ENCODE peak calls at places on chromosomes 7 and 10, in eight cellular contexts. J is IMR-90; E is H9; L is prostate gland; A is heart left ventricle; R is CD8-positive, alpha-beta T cell; U is fibroblast of the aortic adventitia; S is breast epithelium. M is an unnamed sample.

GRCh38 chr10:2772791-2773644 is 294.3 kb upstream of the PFKP start:
- DNase-seq in S (no peak), U (no peak), A (peak), E (no peak), L (no peak), R (no peak), J (no peak), M (no peak)

GRCh38 chr10:31554556-31554955 is 235.5 kb downstream of the ZEB1 start:
- DNase-seq in L (no peak), J (peak), A (no peak), S (no peak), R (no peak), E (no peak), U (peak), M (no peak)

GRCh38 chr7:38311329-38311937 is 38.0 kb upstream of the TARP start:
- DNase-seq in U (no peak), J (no peak), E (no peak), A (peak), L (no peak), R (no peak), S (no peak), M (no peak)

GRCh38 chr7:3805151-3805550 is 504.1 kb downstream of the SDK1 start:
- DNase-seq in J (peak), E (no peak), R (no peak), A (no peak), L (no peak), U (no peak), S (no peak), M (no peak)

GRCh38 chr7:30510124-30511074 is 5.8 kb upstream of the GGCT start:
- DNase-seq in E (no peak), A (no peak), J (peak), R (no peak), U (peak), S (no peak), L (no peak), M (no peak)

GRCh38 chr10:43846187-43846680 is 197.6 kb upstream of the ZNF32 start:
- DNase-seq in R (peak), J (peak), L (no peak), U (peak), S (no peak), E (no peak), A (peak), M (no peak)

GRCh38 chr7:4042402-4042801 is 639.7 kb upstream of the FOXK1 start:
- DNase-seq in R (no peak), A (no peak), J (no peak), S (no peak), U (no peak), L (no peak), E (no peak), M (no peak)

GRCh38 chr10:52318136-52318810 is 4.2 kb downstream of the DKK1 start:
- DNase-seq in S (no peak), R (no peak), L (no peak), J (peak), U (peak), E (no peak), A (no peak), M (no peak)

GRCh38 chr7:64875258-64875657 is 27.8 kb upstream of the ZNF273 start:
- DNase-seq in L (no peak), S (no peak), J (no peak), E (no peak), U (no peak), R (no peak), A (no peak), M (no peak)

GRCh38 chr10:58264780-58265179 is 2.9 kb downstream of the IPMK start:
- DNase-seq in S (no peak), U (no peak), A (no peak), J (no peak), E (no peak), L (no peak), R (no peak), M (no peak)

GRCh38 chr7:149799397-149800168 is 26.2 kb upstream of the ZNF467 start:
- DNase-seq in U (no peak), S (no peak), J (no peak), L (no peak), R (peak), A (no peak), E (peak), M (peak)

GRCh38 chr10:102876747-102877153 is 7.5 kb downstream of the AS3MT start:
- DNase-seq in J (no peak), A (no peak), R (no peak), E (no peak), S (no peak), U (no peak), L (no peak), M (no peak)

GRCh38 chr10:122181901-122182799 is 88.9 kb upstream of the BTBD16 start:
- DNase-seq in R (no peak), U (peak), S (no peak), E (no peak), A (no peak), L (no peak), J (peak), M (no peak)

GRCh38 chr7:26735976-26736600 is 128.3 kb downstream of the SKAP2 start:
- DNase-seq in S (no peak), E (peak), U (no peak), A (no peak), J (no peak), L (no peak), R (no peak), M (no peak)

GRCh38 chr7:69599211-69599878 is 1.1 kb downstream of the AUTS2 start:
- DNase-seq in J (no peak), R (no peak), A (peak), S (no peak), U (no peak), L (no peak), E (peak), M (peak)

GRCh38 chr7:158064631-158065030 is 523.0 kb downstream of the PTPRN2 start:
- DNase-seq in R (no peak), J (no peak), A (no peak), U (no peak), E (no peak), L (no peak), S (no peak), M (no peak)

GRCh38 chr10:70328018-70328417 is 44.2 kb upstream of the NPFFR1 start:
- DNase-seq in R (no peak), A (no peak), L (no peak), U (no peak), E (no peak), J (no peak), S (no peak), M (no peak)

GRCh38 chr10:91955114-91955513 is 31.5 kb downstream of the BTAF1 start:
- DNase-seq in L (no peak), R (no peak), S (no peak), J (no peak), U (peak), A (no peak), E (no peak), M (no peak)

GRCh38 chr10:80805343-80806020 is 267.8 kb downstream of the SH2D4B start:
- DNase-seq in R (no peak), E (peak), L (no peak), A (no peak), J (no peak), S (no peak), U (no peak), M (no peak)

GRCh38 chr7:149126662-149127321 is 668 bp upstream of the ZNF425 start:
- DNase-seq in A (peak), U (no peak), R (peak), S (no peak), E (no peak), L (peak), J (peak), M (peak)

GRCh38 chr7:123635551-123636359 is 19.9 kb upstream of the LMOD2 start:
- DNase-seq in J (peak), L (no peak), A (no peak), U (peak), E (no peak), S (no peak), R (no peak), M (no peak)

GRCh38 chr7:104231054-104232046 is 23.5 kb upstream of the ORC5 start:
- DNase-seq in E (peak), J (peak), U (peak), R (peak), L (peak), S (no peak), A (peak), M (peak)

GRCh38 chr7:80134536-80135305 is at the start of gene GNAI1:
- DNase-seq in L (peak), A (peak), R (no peak), E (peak), J (peak), U (peak), S (no peak), M (peak)

GRCh38 chr7:117489911-117490310 is 10.1 kb downstream of the CFTR start:
- DNase-seq in R (no peak), S (no peak), L (no peak), U (no peak), A (no peak), J (no peak), E (no peak), M (no peak)

GRCh38 chr7:8442814-8443304 is 9.4 kb downstream of the NXPH1 start:
- DNase-seq in A (no peak), L (no peak), S (no peak), E (peak), U (peak), R (no peak), J (no peak), M (peak)

GRCh38 chr10:108911814-108912541 is 1011.3 kb downstream of the XPNPEP1 start:
- DNase-seq in L (no peak), J (peak), E (peak), U (peak), S (peak), R (no peak), A (peak), M (peak)

GRCh38 chr10:11215468-11215867 is 197.8 kb downstream of the CELF2 start:
- DNase-seq in R (no peak), S (no peak), A (no peak), L (no peak), U (no peak), E (no peak), J (no peak), M (no peak)

GRCh38 chr7:18361756-18362155 is 133.8 kb upstream of the HDAC9 start:
- DNase-seq in U (peak), S (no peak), J (no peak), L (no peak), A (no peak), E (peak), R (no peak), M (no peak)

GRCh38 chr7:7969306-7970112 is 913 bp downstream of the GLCCI1 start:
- DNase-seq in E (peak), R (peak), A (peak), S (peak), J (peak), L (peak), U (peak), M (peak)

GRCh38 chr10:33952692-33953360 is 618.4 kb upstream of the NRP1 start:
- DNase-seq in R (no peak), J (peak), S (no peak), A (no peak), L (no peak), E (no peak), U (peak), M (no peak)

GRCh38 chr10:6516277-6516676 is 63.8 kb downstream of the PRKCQ start:
- DNase-seq in A (no peak), E (peak), L (no peak), U (no peak), S (no peak), J (no peak), R (no peak), M (no peak)

GRCh38 chr10:104321226-104321625 is 17.0 kb downstream of the ITPRIP start:
- DNase-seq in S (no peak), R (no peak), E (no peak), A (no peak), L (no peak), U (no peak), J (no peak), M (no peak)

GRCh38 chr7:43697690-43698089 is 31.6 kb downstream of the COA1 start:
- DNase-seq in E (no peak), U (peak), J (peak), L (no peak), R (no peak), A (no peak), S (no peak), M (no peak)

GRCh38 chr10:1939016-1939415 is 201.7 kb upstream of the ADARB2 start:
- DNase-seq in E (no peak), R (peak), A (no peak), S (no peak), J (no peak), L (no peak), U (no peak), M (no peak)

GRCh38 chr7:141649137-141649864 is 52.7 kb downstream of the DENND11 start:
- DNase-seq in S (no peak), U (no peak), R (no peak), J (no peak), L (no peak), E (no peak), A (no peak), M (no peak)

GRCh38 chr10:70619271-70620019 is 16.9 kb upstream of the PRF1 start:
- DNase-seq in R (no peak), U (peak), E (no peak), L (no peak), S (no peak), A (no peak), J (peak), M (no peak)

GRCh38 chr7:5477126-5477525 is 53.5 kb upstream of the TNRC18 start:
- DNase-seq in U (no peak), J (no peak), L (no peak), E (no peak), S (no peak), A (no peak), R (no peak), M (no peak)

DNA sequence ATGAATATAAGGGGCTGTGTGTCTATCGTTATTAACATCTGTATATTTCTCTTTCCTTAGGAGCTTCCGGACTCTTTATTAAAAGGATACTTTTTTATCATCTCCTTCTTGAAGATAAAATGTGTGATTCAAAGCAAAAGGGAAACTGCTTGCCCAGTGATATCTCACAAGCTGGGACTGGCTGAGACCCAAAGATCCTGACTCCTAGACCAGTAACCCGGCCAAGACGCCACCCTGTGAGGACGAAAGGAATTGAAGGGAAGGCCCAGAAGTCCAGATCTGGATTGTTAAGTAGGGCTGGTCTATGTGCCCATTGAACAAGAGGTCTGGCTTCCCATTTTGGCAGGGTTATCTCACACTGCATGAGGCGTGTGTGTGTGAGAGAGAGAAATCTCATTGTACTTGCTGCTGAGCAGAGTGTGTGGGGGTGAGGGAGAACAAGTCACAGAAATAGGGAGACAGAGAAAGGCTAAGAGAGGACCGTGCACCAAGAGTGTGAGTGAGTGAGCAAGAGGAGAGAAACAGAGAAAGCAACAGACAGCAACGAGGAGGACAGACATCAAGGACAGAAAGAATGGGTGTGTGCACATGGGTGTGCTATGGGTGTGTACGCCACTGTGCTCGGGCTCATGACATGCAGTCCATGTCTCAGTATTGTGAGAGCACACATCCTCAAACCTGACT is 75.4 kb downstream of the PLXNA4 start:
- DNase-seq in J (no peak), A (no peak), S (no peak), R (no peak), E (peak), L (no peak), U (peak), M (no peak)
- TF ChIP-seq CTCF in J (no peak), A (peak), S (peak), R (no peak), E (peak), L (no peak), U (peak), M (no peak)

GRCh38 chr10:125699562-125700143 is 16.7 kb upstream of the TEX36 start:
- DNase-seq in L (no peak), A (no peak), S (no peak), J (no peak), R (no peak), E (no peak), U (no peak), M (no peak)

GRCh38 chr10:125694874-125695273 is 11.9 kb upstream of the TEX36 start:
- DNase-seq in L (peak), E (no peak), U (peak), S (no peak), J (peak), A (no peak), R (no peak), M (no peak)

GRCh38 chr10:125698599-125698998 is 15.6 kb upstream of the TEX36 start:
- DNase-seq in A (no peak), E (no peak), J (no peak), R (no peak), L (no peak), U (no peak), S (no peak), M (no peak)

DNA sequence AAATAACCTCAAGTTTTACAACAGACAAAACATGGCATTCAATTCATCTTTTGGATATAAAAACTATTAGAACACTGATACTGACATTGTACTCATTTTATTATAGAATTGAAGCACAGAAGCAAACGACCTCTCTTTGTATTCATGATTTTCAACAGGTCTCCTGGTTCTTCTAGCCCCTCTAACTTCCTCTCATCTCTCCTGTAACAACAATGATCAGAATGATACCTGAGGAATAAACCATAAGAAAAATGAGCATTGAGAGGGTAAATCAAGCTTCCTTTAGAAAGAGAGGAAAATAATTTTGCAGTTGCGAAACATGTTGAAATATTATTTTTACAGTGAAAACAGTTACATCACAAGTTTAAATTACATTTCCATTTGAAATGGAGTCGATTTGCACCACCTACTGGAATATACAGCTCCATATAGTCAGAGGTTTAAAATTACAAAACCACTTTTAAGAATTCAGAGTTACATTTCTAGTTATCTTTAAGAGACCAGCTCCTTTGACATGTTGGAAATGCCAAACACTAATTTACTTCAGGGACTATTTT is 17.5 kb upstream of the TEX36 start:
- DNase-seq in A (no peak), U (peak), S (no peak), J (peak), R (no peak), E (no peak), L (no peak), M (no peak)
- TF ChIP-seq CTCF in A (no peak), U (peak), S (no peak), J (peak), R (no peak), E (no peak), L (no peak), M (no peak)

DNA sequence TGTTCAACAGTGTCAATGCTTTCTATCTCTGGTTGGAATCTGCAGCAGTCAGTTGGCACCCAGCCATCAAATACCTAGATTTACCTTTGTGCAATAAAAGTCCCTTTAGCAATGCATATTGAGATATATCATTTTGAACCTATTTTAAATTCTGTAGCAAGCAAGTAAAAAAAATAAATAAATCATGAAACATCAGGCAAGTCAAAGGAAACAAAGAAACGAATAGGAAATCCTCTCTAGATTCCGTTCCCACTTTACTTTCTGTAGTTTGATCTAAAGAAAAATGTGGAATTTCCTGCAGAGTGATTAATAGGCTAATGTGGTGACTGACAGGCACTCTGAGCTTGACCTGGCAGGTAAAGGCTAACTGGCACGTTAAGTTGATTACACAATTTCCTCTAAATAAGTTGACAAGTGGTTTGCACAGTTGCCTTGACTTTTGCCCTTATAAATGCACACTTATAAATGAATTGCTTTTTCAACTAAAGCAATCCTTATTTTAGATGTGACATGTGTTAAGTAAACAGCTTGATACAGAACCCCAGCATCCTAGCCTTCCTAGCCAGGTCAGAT is 208.1 kb upstream of the TCF7L2 start:
- DNase-seq in U (no peak), R (no peak), L (peak), E (no peak), J (no peak), S (no peak), A (no peak), M (no peak)
- TF ChIP-seq CTCF in U (no peak), R (no peak), L (no peak), E (no peak), J (no peak), S (no peak), A (no peak), M (no peak)

DNA sequence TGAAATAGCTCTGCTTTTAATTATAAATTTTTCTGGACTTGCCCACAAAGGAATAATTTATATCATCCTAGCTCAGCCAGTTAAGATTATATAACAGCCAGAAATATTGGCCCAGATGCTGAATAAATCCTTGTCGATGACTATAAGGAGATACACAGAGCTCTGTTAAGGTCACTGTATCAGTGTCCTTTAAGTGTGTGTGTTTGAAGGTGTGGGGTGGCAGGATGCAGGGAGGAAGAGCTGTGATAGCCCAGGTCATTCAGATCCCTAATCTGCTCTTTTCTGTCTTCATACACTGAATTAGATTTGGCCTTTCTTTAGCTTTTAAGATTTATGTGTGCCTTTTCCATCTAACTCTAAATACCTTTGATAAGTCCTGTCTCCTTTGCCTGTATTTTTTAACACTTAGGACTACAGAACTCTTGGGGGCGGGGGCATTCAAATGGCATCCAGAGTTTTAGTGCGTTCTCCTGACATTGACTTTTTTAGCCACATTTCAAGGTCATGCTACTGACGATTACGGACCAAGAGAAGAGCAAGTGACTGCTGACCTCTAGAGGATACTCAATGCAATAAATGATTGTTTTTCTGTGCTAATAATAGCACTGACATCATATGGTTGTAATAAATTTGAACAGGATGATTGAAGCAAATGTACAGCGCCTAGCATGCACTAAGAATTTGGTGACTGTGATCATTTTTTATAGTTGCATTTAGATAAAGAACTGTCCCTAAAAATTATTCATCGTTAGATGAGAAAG is 172.3 kb downstream of the CACNB2 start:
- DNase-seq in A (no peak), E (no peak), J (peak), L (no peak), U (peak), R (no peak), S (no peak), M (no peak)
- TF ChIP-seq CTCF in A (peak), E (peak), J (peak), L (peak), U (peak), R (no peak), S (peak), M (no peak)

GRCh38 chr7:41156268-41156667 is 546.6 kb downstream of the INHBA start:
- DNase-seq in E (no peak), J (peak), L (no peak), R (no peak), S (no peak), A (no peak), U (no peak), M (no peak)
- TF ChIP-seq CTCF in E (no peak), J (no peak), L (no peak), R (no peak), S (no peak), A (no peak), U (no peak), M (no peak)

GRCh38 chr10:119252051-119252465 is 44.7 kb downstream of the GRK5 start:
- DNase-seq in R (no peak), S (no peak), E (no peak), L (no peak), J (peak), U (peak), A (no peak), M (no peak)
- TF ChIP-seq CTCF in R (no peak), S (no peak), E (no peak), L (no peak), J (peak), U (peak), A (no peak), M (no peak)

M was measured in mesothelial cell of epicardium.